ENCODE peak calls at places on chromosomes 16 and 17, in seven cellular contexts. P, G, A, B, Q, S and H are unnamed samples.

GRCh38 chr17:12627177-12627629 is 38.5 kb upstream of the MYOCD start:
- DNase-seq in G (peak; percentile 98), Q (peak; percentile 100), B (no peak), P (no peak), A (no peak), S (no peak), H (peak; percentile 92)

GRCh38 chr17:73365934-73366623 is 54.3 kb upstream of the CDC42EP4 start:
- DNase-seq in B (no peak), A (no peak), G (no peak), S (no peak), P (no peak), Q (no peak), H (no peak)

GRCh38 chr16:74785031-74785430 is 10.4 kb upstream of the FA2H start:
- DNase-seq in S (peak; percentile 19), A (no peak), G (no peak), B (no peak), Q (no peak), P (no peak), H (no peak)

GRCh38 chr17:2844386-2844785 is 48.1 kb downstream of the RAP1GAP2 start:
- DNase-seq in B (peak; percentile 72), G (no peak), S (no peak), A (peak; percentile 61), P (no peak), Q (peak; percentile 29), H (peak; percentile 59)

GRCh38 chr17:6853764-6854442 is 22.4 kb upstream of the TEKT1 start:
- DNase-seq in Q (no peak), S (peak; percentile 65), B (peak; percentile 93), G (no peak), P (no peak), A (peak; percentile 91), H (no peak)

GRCh38 chr16:57125969-57126368 is 33.6 kb downstream of the CPNE2 start:
- DNase-seq in G (no peak), P (no peak), Q (no peak), B (no peak), S (no peak), A (no peak), H (no peak)

GRCh38 chr16:22282254-22282892 is 14.8 kb upstream of the POLR3E start:
- DNase-seq in A (no peak), Q (no peak), B (no peak), G (no peak), P (no peak), S (no peak), H (no peak)

GRCh38 chr16:66004706-66005105 is 361.8 kb upstream of the CDH5 start:
- DNase-seq in Q (peak; percentile 27), G (no peak), A (no peak), S (no peak), B (no peak), P (no peak), H (no peak)

GRCh38 chr16:726438-727290 is at the start of the genes CCDC78 and HAGHL:
- DNase-seq in Q (peak; percentile 34), G (peak; percentile 72), S (peak; percentile 91), P (no peak), B (peak; percentile 36), A (peak; percentile 85), H (peak; percentile 59)

GRCh38 chr17:6456914-6457687 is 12.8 kb downstream of the PIMREG start:
- DNase-seq in S (no peak), G (peak; percentile 23), P (no peak), B (peak; percentile 41), A (peak; percentile 69), Q (peak; percentile 76), H (peak; percentile 85)

GRCh38 chr17:61599608-61600007 is 8.6 kb upstream of the NACA2 start:
- DNase-seq in B (no peak), A (no peak), P (no peak), S (no peak), Q (no peak), G (no peak), H (no peak)

GRCh38 chr16:53055603-53056527 is 1.1 kb downstream of the CHD9 start:
- DNase-seq in G (no peak), Q (peak; percentile 72), B (peak; percentile 95), A (peak; percentile 43), S (peak; percentile 61), P (peak; percentile 39), H (peak; percentile 89)

GRCh38 chr17:77491921-77492445 is 351.2 kb downstream of the SEC14L1 start:
- DNase-seq in A (no peak), B (no peak), P (no peak), Q (no peak), G (no peak), S (no peak), H (no peak)

GRCh38 chr16:57604177-57604576 is 24.3 kb upstream of the ADGRG1 start:
- DNase-seq in A (no peak), G (no peak), P (no peak), S (no peak), B (no peak), Q (no peak), H (no peak)

GRCh38 chr17:80785477-80786178 is 206.0 kb upstream of the CHMP6 start:
- DNase-seq in B (no peak), S (no peak), Q (no peak), P (no peak), G (no peak), A (peak; percentile 29), H (no peak)

GRCh38 chr17:77836557-77837041 is 121.9 kb upstream of the TNRC6C start:
- DNase-seq in S (no peak), P (no peak), Q (peak; percentile 60), G (peak; percentile 77), B (no peak), A (no peak), H (peak; percentile 6)

GRCh38 chr17:9816472-9816871 is 5.4 kb downstream of the GSG1L2 start:
- DNase-seq in A (no peak), P (no peak), B (no peak), Q (no peak), S (no peak), G (no peak), H (no peak)

GRCh38 chr17:76139261-76139752 is 1.7 kb downstream of the FOXJ1 start:
- DNase-seq in B (no peak), S (no peak), A (peak; percentile 48), P (no peak), G (peak; percentile 31), Q (no peak), H (no peak)

GRCh38 chr17:76137351-76138233 is 3.5 kb downstream of the FOXJ1 start:
- DNase-seq in B (no peak), S (peak; percentile 77), A (peak; percentile 63), Q (no peak), P (no peak), G (no peak), H (no peak)

GRCh38 chr17:76138896-76139248 is 2.2 kb downstream of the FOXJ1 start:
- DNase-seq in A (peak; percentile 43), S (no peak), P (no peak), G (no peak), Q (no peak), B (no peak), H (no peak)

GRCh38 chr17:76137026-76137350 is 4.1 kb downstream of the FOXJ1 start:
- DNase-seq in B (no peak), A (no peak), S (no peak), Q (no peak), P (no peak), G (no peak), H (no peak)

GRCh38 chr17:76138234-76138895 is 2.7 kb downstream of the FOXJ1 start:
- DNase-seq in S (peak; percentile 72), A (peak; percentile 66), B (peak; percentile 66), P (peak; percentile 77), G (no peak), Q (no peak), H (peak; percentile 19)
- H4K8ac ChIP-seq in S (no peak overlapping the region), A (no peak overlapping the region), B (no peak overlapping the region), P (peak overlapping the region; percentile 100), G (no peak overlapping the region), Q (no peak overlapping the region), H (no peak overlapping the region)

DNA sequence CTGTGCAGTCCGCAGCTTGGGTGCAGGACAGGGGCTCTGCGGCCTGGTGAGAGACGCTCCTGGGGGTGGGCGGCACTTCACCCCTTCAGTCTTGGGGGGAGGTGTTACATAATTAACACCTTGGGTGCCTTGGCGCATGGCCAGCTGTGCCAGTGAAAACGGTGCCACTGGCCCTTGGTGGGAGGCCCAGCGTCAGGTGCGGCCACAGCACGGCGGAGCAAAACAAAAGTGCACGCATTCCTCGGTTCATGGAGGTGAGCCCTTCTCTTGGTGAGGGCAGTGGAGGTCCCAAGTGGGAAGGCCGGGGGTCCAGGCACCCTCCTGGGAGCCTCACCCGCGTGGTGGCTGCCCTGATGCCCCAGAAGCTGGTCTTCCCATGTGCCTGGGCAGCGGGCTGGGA is 89.8 kb downstream of the ENGASE start:
- DNase-seq in P (no peak), Q (no peak), S (no peak), B (no peak), A (no peak), G (no peak), H (no peak)
- H4K8ac ChIP-seq in P (peak overlapping the region; percentile 43), Q (no peak overlapping the region), S (peak overlapping the region; percentile 57), B (no peak overlapping the region), A (no peak overlapping the region), G (no peak overlapping the region), H (no peak overlapping the region)

GRCh38 chr17:35428229-35428628 is 4.1 kb downstream of the SLFN12 start:
- DNase-seq in Q (no peak), B (no peak), G (no peak), P (no peak), A (no peak), S (no peak), H (no peak)

GRCh38 chr17:35429702-35430101 is 2.6 kb downstream of the SLFN12 start:
- DNase-seq in Q (no peak), P (no peak), A (no peak), S (no peak), G (no peak), B (no peak), H (no peak)

GRCh38 chr17:35433075-35433894 is 985 bp upstream of the SLFN12 start:
- DNase-seq in B (peak; percentile 99), G (peak; percentile 96), Q (peak; percentile 100), P (peak; percentile 68), A (peak; percentile 97), S (peak; percentile 80), H (peak; percentile 97)

DNA sequence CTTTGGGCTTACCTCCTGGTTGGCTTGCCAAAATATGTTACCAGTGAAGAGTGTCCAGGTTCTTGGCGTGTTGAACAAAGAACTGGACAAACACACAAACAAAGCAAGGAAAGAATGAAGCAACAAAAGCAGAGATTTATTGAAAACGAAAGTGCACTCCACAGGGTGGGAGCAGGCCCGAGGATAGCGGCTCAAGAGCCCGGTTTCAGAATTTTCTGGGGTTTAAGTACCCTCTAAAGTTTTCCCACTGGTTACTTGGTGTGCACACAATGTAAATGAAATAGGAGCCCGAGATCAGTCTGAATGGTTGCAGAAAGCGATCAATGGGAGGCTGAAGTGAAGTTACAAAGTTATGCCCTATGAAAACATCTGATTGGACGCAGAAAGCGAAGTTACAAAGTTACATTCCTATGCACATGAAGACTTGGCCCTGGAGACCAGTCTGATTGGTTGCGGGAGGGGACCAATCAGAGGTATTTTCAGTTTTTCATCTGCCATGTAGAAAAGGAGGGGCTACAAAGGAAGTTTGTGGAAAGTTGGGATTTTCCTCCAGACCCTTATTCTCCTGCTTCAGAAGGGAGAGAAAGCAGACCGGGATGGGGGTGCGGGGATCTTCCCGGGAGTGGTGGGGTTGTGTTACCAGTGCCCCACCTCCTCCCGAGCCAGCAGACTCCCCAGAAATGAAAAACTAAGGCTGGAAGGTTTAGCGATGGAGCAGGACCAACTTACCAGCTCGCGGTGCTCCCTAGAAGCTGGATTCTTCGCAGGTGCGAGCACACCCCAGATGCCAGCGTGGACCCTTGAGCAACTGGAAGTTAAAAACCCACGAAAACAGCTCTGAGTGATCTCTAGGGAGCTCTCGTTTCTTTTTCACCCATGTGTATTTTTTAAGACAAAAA is at the start of gene SLFN12:
- DNase-seq in A (peak; percentile 64), B (peak; percentile 97), S (peak; percentile 71), G (peak; percentile 43), Q (peak; percentile 98), P (peak; percentile 63), H (peak; percentile 98)
- H4K8ac ChIP-seq in A (no peak within 1 kb of the TSS), B (peak within 1 kb of the TSS; percentile 91), S (peak within 1 kb of the TSS; percentile 76), G (peak within 1 kb of the TSS; percentile 56), Q (peak within 1 kb of the TSS; percentile 69), P (no peak within 1 kb of the TSS), H (peak within 1 kb of the TSS; percentile 97)

GRCh38 chr17:48843172-48843900 is 12.5 kb downstream of the CALCOCO2 start:
- DNase-seq in P (no peak), Q (peak; percentile 60), S (no peak), A (no peak), B (no peak), G (no peak), H (peak; percentile 40)
- H4K8ac ChIP-seq in P (no peak overlapping the region), Q (no peak overlapping the region), S (no peak overlapping the region), A (no peak overlapping the region), B (no peak overlapping the region), G (no peak overlapping the region), H (no peak overlapping the region)